ENCODE peak calls at places on chromosomes 4 and X, in ten cellular contexts. N is osteocyte, T is H9, C is glutamatergic neuron, R is GM20000, I is anterior cingulate cortex, P is WERI-Rb-1, D is GM12892, Z is mucosa of descending colon, G is neuronal stem cell. M is an unnamed sample.

GRCh38 chrX:37420756-37421155 is 71.6 kb downstream of the PRRG1 start:
- DNase-seq in N (no peak), T (no peak), C (no peak), R (no peak), I (no peak), P (no peak), D (no peak), Z (no peak), G (no peak), M (no peak)

GRCh38 chr4:4995103-4995761 is 24.0 kb downstream of the CYTL1 start:
- DNase-seq in N (peak; percentile 90), T (peak; percentile 90), C (peak; percentile 85), R (peak; percentile 69), I (peak; percentile 5), P (peak; percentile 86), D (peak; percentile 71), Z (peak; percentile 72), G (peak; percentile 76), M (peak; percentile 92)

GRCh38 chrX:106481341-106481740 is 130.4 kb upstream of the RADX start:
- DNase-seq in N (no peak), T (peak; percentile 27), C (no peak), R (peak; percentile 16), I (no peak), P (peak; percentile 45), D (no peak), Z (no peak), G (peak; percentile 48), M (no peak)

GRCh38 chr4:4990857-4991540 is 28.3 kb downstream of the CYTL1 start:
- DNase-seq in N (no peak), T (no peak), C (no peak), R (no peak), I (no peak), P (no peak), D (no peak), Z (peak; percentile 59), G (no peak), M (peak; percentile 94)

GRCh38 chrX:96791559-96791958 is 92.1 kb upstream of the RPA4 start:
- DNase-seq in N (no peak), T (no peak), C (no peak), R (no peak), I (no peak), P (no peak), D (no peak), Z (no peak), G (no peak), M (no peak)

GRCh38 chr4:150176559-150176958 is 98.3 kb downstream of the DCLK2 start:
- DNase-seq in N (no peak), T (no peak), C (no peak), R (no peak), I (no peak), P (no peak), D (no peak), Z (no peak), G (no peak), M (no peak)

GRCh38 chr4:175873707-175874106 is 61.6 kb upstream of the GPM6A start:
- DNase-seq in N (no peak), T (no peak), C (no peak), R (no peak), I (no peak), P (no peak), D (no peak), Z (no peak), G (no peak), M (no peak)

GRCh38 chrX:55907968-55908607 is 190.5 kb downstream of the RRAGB start:
- DNase-seq in N (peak; percentile 83), T (peak; percentile 83), C (peak; percentile 60), R (peak; percentile 52), I (no peak), P (no peak), D (peak; percentile 32), Z (peak; percentile 82), G (peak; percentile 37), M (no peak)

GRCh38 chr4:23422878-23423277 is 467.0 kb downstream of the PPARGC1A start:
- DNase-seq in N (no peak), T (no peak), C (no peak), R (no peak), I (no peak), P (no peak), D (no peak), Z (no peak), G (peak; percentile 23), M (no peak)

GRCh38 chrX:9533611-9534010 is 68.8 kb downstream of the TBL1X start:
- DNase-seq in N (no peak), T (no peak), C (no peak), R (no peak), I (no peak), P (no peak), D (no peak), Z (no peak), G (no peak), M (no peak)

GRCh38 chr4:5018096-5018495 is 1.2 kb downstream of the CYTL1 start:
- DNase-seq in N (no peak), T (peak; percentile 4), C (no peak), R (no peak), I (no peak), P (no peak), D (no peak), Z (no peak), G (no peak), M (no peak)

GRCh38 chr4:8641931-8642650 is 49.5 kb downstream of the CPZ start:
- DNase-seq in N (no peak), T (no peak), C (no peak), R (no peak), I (no peak), P (no peak), D (no peak), Z (peak; percentile 3), G (no peak), M (no peak)

GRCh38 chrX:97252111-97252510 is 368.4 kb downstream of the RPA4 start:
- DNase-seq in N (no peak), T (no peak), C (no peak), R (no peak), I (no peak), P (no peak), D (no peak), Z (no peak), G (no peak), M (no peak)

GRCh38 chr4:101761405-101761804 is 29.1 kb upstream of the BANK1 start:
- DNase-seq in N (no peak), T (no peak), C (no peak), R (no peak), I (no peak), P (no peak), D (no peak), Z (no peak), G (no peak), M (no peak)

GRCh38 chr4:15587649-15588048 is 67.5 kb downstream of the FBXL5 start:
- DNase-seq in N (no peak), T (no peak), C (no peak), R (no peak), I (no peak), P (no peak), D (no peak), Z (no peak), G (no peak), M (no peak)

GRCh38 chr4:151687021-151687640 is 73.7 kb downstream of the GATB start:
- DNase-seq in N (no peak), T (no peak), C (no peak), R (no peak), I (no peak), P (no peak), D (no peak), Z (no peak), G (no peak), M (no peak)

GRCh38 chrX:124573458-124573857 is 227.1 kb downstream of the SH2D1A start:
- DNase-seq in N (no peak), T (no peak), C (no peak), R (no peak), I (no peak), P (no peak), D (no peak), Z (no peak), G (no peak), M (no peak)

GRCh38 chr4:38468491-38468890 is 195.5 kb upstream of the KLF3 start:
- DNase-seq in N (no peak), T (no peak), C (no peak), R (no peak), I (no peak), P (no peak), D (no peak), Z (no peak), G (no peak), M (no peak)

GRCh38 chr4:137032242-137032641 is 500.1 kb downstream of the PCDH18 start:
- DNase-seq in N (no peak), T (no peak), C (peak; percentile 31), R (no peak), I (no peak), P (no peak), D (no peak), Z (no peak), G (no peak), M (no peak)

GRCh38 chr4:158811704-158812103 is 42.9 kb downstream of the FNIP2 start:
- DNase-seq in N (no peak), T (no peak), C (no peak), R (no peak), I (no peak), P (no peak), D (no peak), Z (no peak), G (no peak), M (no peak)

GRCh38 chrX:137166591-137166990 is 132.8 kb upstream of the GPR101 start:
- DNase-seq in N (no peak), T (peak; percentile 37), C (peak; percentile 20), R (peak; percentile 2), I (no peak), P (peak; percentile 15), D (no peak), Z (no peak), G (no peak), M (no peak)

GRCh38 chr4:82745173-82745842 is 53.3 kb downstream of the SCD5 start:
- DNase-seq in N (no peak), T (no peak), C (no peak), R (no peak), I (no peak), P (no peak), D (no peak), Z (no peak), G (peak; percentile 14), M (no peak)

GRCh38 chrX:71911023-71911730 is 532 bp downstream of the NHSL2 start:
- DNase-seq in N (no peak), T (peak; percentile 64), C (peak; percentile 57), R (peak; percentile 16), I (no peak), P (peak; percentile 62), D (no peak), Z (peak; percentile 19), G (peak; percentile 42), M (no peak)

GRCh38 chrX:75365243-75365975 is 91.5 kb downstream of the UPRT start:
- DNase-seq in N (no peak), T (no peak), C (no peak), R (no peak), I (no peak), P (no peak), D (no peak), Z (no peak), G (no peak), M (no peak)

GRCh38 chrX:21972721-21973120 is 32.2 kb downstream of the SMS start:
- DNase-seq in N (no peak), T (no peak), C (no peak), R (no peak), I (no peak), P (no peak), D (no peak), Z (peak; percentile 25), G (no peak), M (no peak)

GRCh38 chrX:45352588-45352987 is 151.9 kb upstream of the DIPK2B start:
- DNase-seq in N (no peak), T (no peak), C (no peak), R (no peak), I (no peak), P (no peak), D (no peak), Z (no peak), G (no peak), M (no peak)

GRCh38 chr4:53557601-53558000 is 33.7 kb downstream of the LNX1 start:
- DNase-seq in N (no peak), T (no peak), C (no peak), R (no peak), I (no peak), P (no peak), D (no peak), Z (no peak), G (no peak), M (no peak)

GRCh38 chrX:15167826-15168225 is 102.1 kb downstream of the ASB9 start:
- DNase-seq in N (no peak), T (no peak), C (no peak), R (no peak), I (no peak), P (no peak), D (no peak), Z (no peak), G (no peak), M (no peak)